ENCODE peak calls at places on chromosomes 6 and 20, in six cellular contexts. F, C, H, J, I and A are unnamed samples.
A peak's percentile ranks its signal among the peaks of the same experiment; 100 is the strongest.

GRCh38 chr6:83536034-83536646 is 23.8 kb downstream of the PRSS35 start:
- DNase-seq in H (no peak), J (peak; percentile 73), F (peak; percentile 53), I (peak; percentile 60), C (peak; percentile 46), A (peak; percentile 40)

GRCh38 chr6:118382126-118382525 is 166.0 kb upstream of the PLN start:
- DNase-seq in F (no peak), H (no peak), C (no peak), J (no peak), I (no peak), A (no peak)

GRCh38 chr6:35024601-35025054 is 116.5 kb downstream of the TCP11 start:
- DNase-seq in J (peak; percentile 83), F (peak; percentile 45), C (peak; percentile 51), H (no peak), I (no peak), A (peak; percentile 71)

GRCh38 chr6:51678905-51679620 is 408.4 kb downstream of the PKHD1 start:
- DNase-seq in F (no peak), J (no peak), I (no peak), C (no peak), H (no peak), A (no peak)

GRCh38 chr20:17431621-17432364 is 99.4 kb downstream of the BFSP1 start:
- DNase-seq in I (peak; percentile 62), J (peak; percentile 45), H (peak; percentile 23), F (peak; percentile 44), C (peak; percentile 72), A (peak; percentile 50)

GRCh38 chr20:52490715-52491430 is 299.3 kb upstream of the ZFP64 start:
- DNase-seq in F (peak; percentile 98), J (peak; percentile 85), C (no peak), I (no peak), H (no peak), A (peak; percentile 98)

GRCh38 chr6:13013681-13014550 is 297.3 kb downstream of the PHACTR1 start:
- DNase-seq in C (no peak), I (peak; percentile 39), H (no peak), F (no peak), J (peak; percentile 36), A (peak; percentile 33)

GRCh38 chr6:85574932-85575598 is 18.6 kb downstream of the SNX14 start:
- DNase-seq in F (peak; percentile 89), C (no peak), I (no peak), J (no peak), H (no peak), A (peak; percentile 50)

GRCh38 chr6:24761193-24761835 is 13.4 kb upstream of the GMNN start:
- DNase-seq in I (peak; percentile 77), J (peak; percentile 26), C (no peak), F (no peak), H (no peak), A (no peak)

GRCh38 chr6:141467881-141468280 is 664.8 kb upstream of the GJE1 start:
- DNase-seq in H (no peak), F (no peak), J (peak; percentile 92), I (no peak), C (no peak), A (peak; percentile 18)

DNA sequence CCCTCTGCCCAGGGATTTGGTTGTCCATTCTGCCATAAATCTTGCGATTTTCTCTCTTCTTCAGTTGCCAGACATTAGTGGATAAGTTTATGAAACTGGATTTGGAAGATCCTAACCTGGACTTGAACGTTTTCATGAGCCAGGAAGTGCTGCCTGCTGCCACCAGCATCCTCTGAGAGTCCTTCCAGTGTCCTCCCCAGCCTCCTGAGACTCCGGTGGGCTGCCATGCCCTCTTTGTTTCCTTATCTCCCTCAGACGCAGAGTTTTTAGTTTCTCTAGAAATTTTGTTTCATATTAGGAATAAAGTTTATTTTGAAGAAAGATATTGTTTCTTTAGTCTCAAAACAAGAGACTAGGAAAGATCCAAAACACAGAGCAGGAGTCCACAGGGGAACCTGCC is at the start of gene SAPCD1:
- DNase-seq in I (no peak), J (no peak), F (no peak), C (no peak), H (no peak), A (no peak)
- H2AK5ac ChIP-seq in I (no peak within 1 kb of the TSS), J (no peak within 1 kb of the TSS), F (peak within 1 kb of the TSS; percentile 65), C (peak within 1 kb of the TSS; percentile 95), H (no peak within 1 kb of the TSS), A (peak within 1 kb of the TSS; percentile 53)

DNA sequence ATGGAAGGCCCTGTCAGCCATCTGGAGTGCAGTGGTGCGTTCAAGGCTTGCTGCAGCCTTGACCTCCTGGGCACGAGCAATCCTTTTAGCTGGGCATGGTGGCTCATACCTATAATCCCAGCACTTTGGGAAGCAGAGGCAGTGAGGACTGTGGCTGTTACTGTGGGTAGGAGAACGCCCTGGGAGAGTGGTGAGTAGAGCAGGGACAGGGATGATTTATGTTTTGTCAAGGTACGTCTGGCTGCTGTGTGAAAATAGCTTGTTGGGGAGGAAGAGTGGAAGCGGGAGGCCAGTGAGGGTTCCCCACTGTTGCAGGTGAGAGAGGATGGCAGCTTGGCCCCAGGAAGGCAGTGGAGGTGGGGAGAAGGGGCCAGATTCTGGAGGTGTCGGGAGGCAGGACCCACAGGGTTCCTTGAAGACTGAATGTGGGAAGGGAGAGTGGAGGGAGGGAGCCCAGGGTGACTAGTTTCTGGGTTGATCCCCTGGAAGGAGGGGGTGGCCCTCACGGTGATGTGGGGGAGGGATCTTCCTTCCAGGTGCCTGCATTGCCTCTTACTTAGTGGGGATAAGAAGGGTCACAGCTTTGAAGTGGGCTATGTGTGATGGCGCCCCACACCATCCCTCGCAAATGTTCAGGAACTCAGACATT is 26.6 kb downstream of the VSTM2L start:
- DNase-seq in H (no peak), C (no peak), F (no peak), I (no peak), J (no peak), A (no peak)
- H3K27ac ChIP-seq in H (no peak overlapping the region), C (no peak overlapping the region), F (no peak overlapping the region), I (no peak overlapping the region), J (no peak overlapping the region), A (no peak overlapping the region)

GRCh38 chr6:30625511-30625910 is 1.2 kb upstream of the ATAT1 start:
- DNase-seq in H (no peak), I (no peak), F (no peak), J (no peak), C (no peak), A (no peak)

GRCh38 chr6:30626484-30627366 is at the start of gene ATAT1:
- DNase-seq in F (peak; percentile 68), J (peak; percentile 88), C (peak; percentile 77), H (peak; percentile 60), I (peak; percentile 94), A (peak; percentile 87)
- H2AK5ac ChIP-seq in F (peak within 1 kb of the TSS; percentile 95), J (peak within 1 kb of the TSS; percentile 8), C (peak within 1 kb of the TSS; percentile 41), H (no peak within 1 kb of the TSS), I (no peak within 1 kb of the TSS), A (peak within 1 kb of the TSS; percentile 33)

DNA sequence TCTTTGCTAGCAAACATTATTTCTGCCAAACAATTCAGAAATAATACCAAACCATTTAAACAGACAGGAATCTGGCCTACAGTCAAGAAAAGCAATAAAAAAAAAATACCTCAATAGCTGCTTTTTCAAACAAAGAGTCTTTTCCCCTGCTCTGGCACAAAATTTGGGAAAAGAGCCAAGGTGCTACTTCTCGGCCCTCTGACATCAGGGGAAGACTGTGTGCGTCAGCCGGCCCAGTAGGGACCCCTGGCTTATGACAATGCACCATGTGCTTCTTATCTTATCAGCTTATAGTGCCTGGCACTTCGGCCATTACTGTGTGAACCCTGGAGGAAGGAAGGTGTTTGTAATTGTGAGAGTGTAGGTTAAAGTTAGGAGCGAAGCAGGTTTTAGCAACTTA is 89.4 kb downstream of the PDE10A start:
- DNase-seq in C (no peak), H (no peak), J (peak; percentile 96), I (no peak), F (peak; percentile 92), A (peak; percentile 17)
- H3K27ac ChIP-seq in C (no peak overlapping the region), H (no peak overlapping the region), J (peak overlapping the region; percentile 23), I (no peak overlapping the region), F (peak overlapping the region; percentile 5), A (peak overlapping the region; percentile 60)

GRCh38 chr6:11093065-11093590 is 506 bp upstream of the SMIM13 start:
- DNase-seq in F (peak; percentile 41), I (peak; percentile 22), C (no peak), J (no peak), H (no peak), A (no peak)

GRCh38 chr6:11092654-11093053 is 980 bp upstream of the SMIM13 start:
- DNase-seq in J (no peak), C (no peak), F (no peak), I (no peak), H (no peak), A (no peak)

GRCh38 chr6:11094411-11094851 is 797 bp downstream of the SMIM13 start:
- DNase-seq in F (peak; percentile 45), J (peak; percentile 82), C (peak; percentile 39), I (peak; percentile 54), H (no peak), A (peak; percentile 69)

GRCh38 chr6:11096109-11096508 is 2.5 kb downstream of the SMIM13 start:
- DNase-seq in J (peak; percentile 82), H (no peak), F (peak; percentile 80), C (no peak), I (peak; percentile 58), A (peak; percentile 78)

DNA sequence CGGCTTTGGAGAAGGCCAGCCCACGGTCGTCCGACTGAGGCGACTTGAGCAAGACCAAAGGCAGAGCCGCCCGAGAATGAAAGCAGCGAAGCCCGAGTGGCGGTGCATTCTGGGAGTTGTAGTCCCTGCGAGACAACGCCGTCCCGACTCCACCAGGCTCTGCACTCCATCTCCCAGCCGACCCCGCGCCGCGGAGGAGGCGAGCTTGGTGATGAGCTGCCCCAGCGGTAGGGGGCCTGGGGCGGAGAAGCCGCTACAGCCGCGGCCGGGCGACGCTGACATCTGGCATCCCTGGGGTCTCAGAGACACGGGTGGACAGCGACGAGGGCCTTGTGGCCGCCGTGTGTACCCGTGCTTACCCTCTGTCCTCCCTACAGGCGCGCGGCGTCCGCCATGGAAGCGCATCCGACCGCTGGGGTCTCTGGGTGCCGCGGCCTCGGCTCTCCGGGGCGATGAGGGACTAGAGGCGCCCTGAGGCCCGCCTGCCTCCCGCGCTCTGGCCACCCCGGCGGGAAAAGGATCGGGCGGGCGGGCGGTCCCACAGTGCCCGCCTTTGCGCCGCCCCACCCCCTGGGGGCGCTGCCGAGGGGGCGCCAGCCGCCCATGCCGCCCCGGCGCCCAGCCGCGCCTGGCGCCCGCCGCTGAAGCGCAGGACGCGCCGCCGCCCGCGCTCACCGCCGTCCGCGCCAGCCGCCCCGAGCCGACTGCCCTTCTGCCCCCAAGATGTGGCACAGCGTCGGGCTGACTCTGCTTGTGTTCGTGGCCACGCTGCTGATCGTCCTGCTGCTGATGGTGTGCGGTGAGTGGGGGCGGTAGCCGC is at the start of gene SMIM13:
- DNase-seq in J (peak; percentile 99), H (peak; percentile 95), C (peak; percentile 97), I (peak; percentile 99), F (peak; percentile 98), A (peak; percentile 99)
- H2AK5ac ChIP-seq in J (no peak within 1 kb of the TSS), H (no peak within 1 kb of the TSS), C (no peak within 1 kb of the TSS), I (no peak within 1 kb of the TSS), F (peak within 1 kb of the TSS; percentile 94), A (no peak within 1 kb of the TSS)

DNA sequence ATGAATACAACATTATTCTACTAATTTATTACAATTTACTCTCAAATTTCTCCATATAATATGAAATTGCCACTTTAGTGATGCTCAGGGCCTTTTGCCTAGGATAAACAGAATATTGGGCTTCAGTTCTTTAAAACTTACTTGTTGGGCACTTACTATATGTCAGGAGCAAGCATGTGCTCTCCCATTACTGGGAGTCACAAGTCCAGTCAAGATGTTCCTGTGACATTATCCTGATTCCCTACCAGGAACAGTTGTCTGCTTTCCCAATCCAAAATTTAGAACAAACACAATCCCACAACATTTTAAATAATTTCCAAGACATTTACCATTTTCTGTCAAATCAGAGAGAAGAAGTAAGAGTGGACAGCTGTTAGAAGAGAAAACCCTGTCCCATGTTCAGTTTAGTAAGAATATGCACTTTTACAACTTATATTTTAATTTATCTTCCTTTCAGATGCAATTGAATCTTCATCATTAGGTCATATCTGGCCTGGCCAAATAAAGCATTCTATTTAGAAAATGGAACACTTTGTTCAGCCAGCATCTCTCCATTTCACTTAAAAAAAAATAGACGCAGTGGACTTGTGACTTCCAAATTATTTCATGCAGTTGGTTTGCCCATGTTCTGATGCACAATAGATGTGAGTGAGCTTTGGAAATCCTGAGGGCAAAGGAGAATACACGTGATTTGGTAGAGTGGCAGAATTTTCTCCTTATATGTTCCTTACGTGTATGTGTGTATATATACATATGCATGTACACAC is 159.8 kb downstream of the CLIC5 start:
- DNase-seq in I (no peak), C (no peak), J (no peak), F (no peak), H (no peak), A (no peak)
- H3K27ac ChIP-seq in I (no peak overlapping the region), C (no peak overlapping the region), J (no peak overlapping the region), F (no peak overlapping the region), H (no peak overlapping the region), A (no peak overlapping the region)